ENCODE peak calls at places on chromosomes 1 and 21, in nine cellular contexts. O, V, Y, A, X, M, T, U and F are unnamed samples.

GRCh38 chr1:236639686-236640085 is 35.4 kb upstream of the HEATR1 start:
- DNase-seq in O (no peak), V (no peak), Y (no peak), A (no peak), X (no peak), M (no peak), T (no peak), U (no peak), F (no peak)

GRCh38 chr1:223348439-223348838 is 15.5 kb downstream of the SUSD4 start:
- DNase-seq in O (no peak), V (no peak), Y (no peak), A (no peak), X (no peak), M (no peak), T (no peak), U (no peak), F (no peak)

GRCh38 chr1:239511865-239512264 is 125.5 kb downstream of the CHRM3 start:
- DNase-seq in O (no peak), V (no peak), Y (no peak), A (no peak), X (no peak), M (no peak), T (no peak), U (no peak), F (no peak)

GRCh38 chr1:16013220-16013907 is 4.5 kb downstream of the HSPB7 start:
- DNase-seq in O (peak; percentile 25), V (peak; percentile 63), Y (peak; percentile 40), A (peak; percentile 59), X (peak; percentile 81), M (peak; percentile 57), T (peak; percentile 54), U (peak; percentile 93), F (peak; percentile 52)

GRCh38 chr1:179079113-179079761 is 2.6 kb upstream of the TOR3A start:
- DNase-seq in O (peak; percentile 26), V (peak; percentile 67), Y (peak; percentile 75), A (no peak), X (peak; percentile 64), M (peak; percentile 56), T (peak; percentile 80), U (peak; percentile 74), F (peak; percentile 28)

GRCh38 chr1:178768423-178768822 is 43.4 kb downstream of the RALGPS2 start:
- DNase-seq in O (no peak), V (no peak), Y (peak; percentile 13), A (no peak), X (no peak), M (no peak), T (peak; percentile 57), U (no peak), F (no peak)

GRCh38 chr1:192436441-192437078 is 119.8 kb downstream of the RGS21 start:
- DNase-seq in O (no peak), V (no peak), Y (no peak), A (no peak), X (no peak), M (no peak), T (no peak), U (no peak), F (no peak)

GRCh38 chr1:160488347-160489058 is 34.6 kb downstream of the SLAMF6 start:
- DNase-seq in O (no peak), V (no peak), Y (no peak), A (no peak), X (no peak), M (no peak), T (no peak), U (no peak), F (no peak)

GRCh38 chr1:5744911-5745431 is 247.3 kb downstream of the NPHP4 start:
- DNase-seq in O (no peak), V (no peak), Y (no peak), A (no peak), X (no peak), M (no peak), T (no peak), U (peak; percentile 28), F (no peak)

GRCh38 chr1:113058861-113059441 is 14.0 kb upstream of the LRIG2 start:
- DNase-seq in O (no peak), V (no peak), Y (no peak), A (no peak), X (no peak), M (no peak), T (no peak), U (no peak), F (no peak)

GRCh38 chr1:35560256-35561225 is 2.9 kb downstream of the NCDN start:
- DNase-seq in O (no peak), V (no peak), Y (peak; percentile 74), A (no peak), X (peak; percentile 88), M (no peak), T (no peak), U (peak; percentile 88), F (no peak)

GRCh38 chr1:50328552-50328951 is 94.7 kb downstream of the DMRTA2 start:
- DNase-seq in O (no peak), V (no peak), Y (no peak), A (no peak), X (no peak), M (no peak), T (no peak), U (no peak), F (no peak)

GRCh38 chr1:24867064-24867870 is 62.8 kb downstream of the RUNX3 start:
- DNase-seq in O (no peak), V (peak; percentile 16), Y (no peak), A (peak; percentile 10), X (no peak), M (no peak), T (no peak), U (no peak), F (no peak)

GRCh38 chr21:39087238-39087975 is 95.8 kb downstream of the PSMG1 start:
- DNase-seq in O (no peak), V (no peak), Y (no peak), A (no peak), X (no peak), M (no peak), T (no peak), U (no peak), F (no peak)

GRCh38 chr1:40783001-40783905 is at the start of gene KCNQ4:
- DNase-seq in O (no peak), V (peak; percentile 73), Y (no peak), A (no peak), X (peak; percentile 65), M (peak; percentile 47), T (no peak), U (peak; percentile 88), F (peak; percentile 13)

GRCh38 chr1:58430355-58431335 is 115.9 kb downstream of the OMA1 start:
- DNase-seq in O (no peak), V (no peak), Y (no peak), A (no peak), X (no peak), M (no peak), T (no peak), U (no peak), F (no peak)

GRCh38 chr1:234750922-234751595 is 141.1 kb upstream of the IRF2BP2 start:
- DNase-seq in O (no peak), V (no peak), Y (no peak), A (no peak), X (peak; percentile 78), M (no peak), T (no peak), U (no peak), F (no peak)

GRCh38 chr1:206885341-206886060 is 11.7 kb upstream of the IL24 start:
- DNase-seq in O (no peak), V (no peak), Y (no peak), A (no peak), X (no peak), M (no peak), T (no peak), U (no peak), F (no peak)

GRCh38 chr1:174021611-174022079 is 512 bp downstream of the RC3H1 start:
- DNase-seq in O (peak; percentile 24), V (peak; percentile 64), Y (peak; percentile 44), A (no peak), X (peak; percentile 55), M (peak; percentile 63), T (peak; percentile 67), U (peak; percentile 74), F (peak; percentile 13)

GRCh38 chr1:10950316-10951172 is 61.9 kb upstream of the TARDBP start:
- DNase-seq in O (no peak), V (no peak), Y (no peak), A (no peak), X (no peak), M (no peak), T (no peak), U (no peak), F (no peak)

GRCh38 chr1:165631403-165632151 is 543 bp downstream of the MGST3 start:
- DNase-seq in O (peak; percentile 6), V (peak; percentile 64), Y (peak; percentile 77), A (peak; percentile 24), X (peak; percentile 66), M (peak; percentile 73), T (peak; percentile 68), U (peak; percentile 82), F (peak; percentile 39)

GRCh38 chr1:81760487-81761097 is 40.1 kb upstream of the ADGRL2 start:
- DNase-seq in O (no peak), V (no peak), Y (peak; percentile 47), A (no peak), X (no peak), M (no peak), T (no peak), U (no peak), F (no peak)

GRCh38 chr1:39900662-39901485 is 843 bp downstream of the MYCL start:
- DNase-seq in O (no peak), V (peak; percentile 44), Y (no peak), A (no peak), X (peak; percentile 45), M (peak; percentile 43), T (peak; percentile 42), U (no peak), F (no peak)

GRCh38 chr1:147626739-147627138 is 43.6 kb downstream of the ACP6 start:
- DNase-seq in O (no peak), V (no peak), Y (no peak), A (no peak), X (no peak), M (no peak), T (no peak), U (no peak), F (no peak)

GRCh38 chr1:155396874-155397476 is 76.3 kb downstream of the RUSC1 start:
- DNase-seq in O (no peak), V (peak; percentile 44), Y (no peak), A (no peak), X (no peak), M (no peak), T (no peak), U (no peak), F (no peak)

GRCh38 chr1:205927247-205927646 is 16.0 kb downstream of the SLC26A9 start:
- DNase-seq in O (no peak), V (no peak), Y (no peak), A (no peak), X (peak; percentile 1), M (no peak), T (no peak), U (no peak), F (no peak)

GRCh38 chr1:20233866-20234265 is 47.5 kb upstream of the PLA2G2C start:
- DNase-seq in O (no peak), V (no peak), Y (no peak), A (no peak), X (no peak), M (no peak), T (no peak), U (no peak), F (no peak)

GRCh38 chr1:197902454-197903195 is at the start of gene C1orf53:
- DNase-seq in O (peak; percentile 65), V (peak; percentile 88), Y (peak; percentile 89), A (peak; percentile 76), X (peak; percentile 89), M (peak; percentile 96), T (peak; percentile 87), U (peak; percentile 88), F (peak; percentile 40)

GRCh38 chr21:44766818-44767354 is 34.7 kb downstream of the UBE2G2 start:
- DNase-seq in O (no peak), V (no peak), Y (no peak), A (no peak), X (no peak), M (no peak), T (no peak), U (no peak), F (no peak)

GRCh38 chr1:26142165-26142564 is 16.7 kb upstream of the FAM110D start:
- DNase-seq in O (no peak), V (no peak), Y (no peak), A (no peak), X (peak; percentile 4), M (no peak), T (no peak), U (no peak), F (no peak)

GRCh38 chr1:50420283-50420682 is 3.0 kb downstream of the DMRTA2 start:
- DNase-seq in O (no peak), V (no peak), Y (no peak), A (no peak), X (no peak), M (no peak), T (no peak), U (no peak), F (no peak)